ENCODE peak calls at places on chromosomes 16 and 17, in four cellular contexts. N, R, Z and E are unnamed samples. For H3K9me3 and H3K27me3, the result is how much of the 10 kb centered on the place peaks cover.

GRCh38 chr17:44248220-44248529 is 19.8 kb downstream of the SLC4A1 start:
- DNase-seq in N (no peak), R (no peak), Z (no peak), E (no peak)

GRCh38 chr16:75854117-75854516 is 127.8 kb upstream of the CPHXL start:
- DNase-seq in N (no peak), R (no peak), Z (no peak), E (no peak)

GRCh38 chr16:77679901-77680300 is 42.4 kb upstream of the NUDT7 start:
- DNase-seq in N (no peak), R (no peak), Z (no peak), E (no peak)

GRCh38 chr17:66829386-66829864 is 5.5 kb upstream of the CACNG5 start:
- DNase-seq in N (no peak), R (peak), Z (no peak), E (peak)

GRCh38 chr16:28321700-28322411 is 29.5 kb downstream of the SBK1 start:
- DNase-seq in N (no peak), R (no peak), Z (no peak), E (peak)

GRCh38 chr16:11136600-11136999 is 119.4 kb downstream of the SOCS1 start:
- DNase-seq in N (peak), R (peak), Z (peak), E (peak)

GRCh38 chr17:43104665-43105064 is 20.5 kb downstream of the BRCA1 start:
- DNase-seq in N (no peak), R (no peak), Z (no peak), E (no peak)

GRCh38 chr16:54687043-54687655 is 243.5 kb upstream of the IRX5 start:
- DNase-seq in N (no peak), R (no peak), Z (no peak), E (no peak)

GRCh38 chr16:85025781-85026653 is 1.6 kb upstream of the KIAA0513 start:
- DNase-seq in N (no peak), R (no peak), Z (no peak), E (no peak)

GRCh38 chr17:6435051-6435450 is at the start of gene AIPL1:
- DNase-seq in N (no peak), R (no peak), Z (no peak), E (no peak)

GRCh38 chr17:45296003-45296832 is 20.6 kb downstream of the MAP3K14 start:
- DNase-seq in N (no peak), R (no peak), Z (peak), E (peak)

GRCh38 chr17:28112199-28112995 is 69.9 kb downstream of the NLK start:
- DNase-seq in N (no peak), R (no peak), Z (no peak), E (peak)

GRCh38 chr17:3546521-3546920 is 11.1 kb downstream of the TRPV3 start:
- DNase-seq in N (no peak), R (no peak), Z (no peak), E (no peak)

GRCh38 chr16:4085405-4085970 is 30.8 kb downstream of the ADCY9 start:
- DNase-seq in N (no peak), R (no peak), Z (no peak), E (no peak)

GRCh38 chr16:20166531-20167235 is 93.0 kb upstream of the GPR139 start:
- DNase-seq in N (no peak), R (no peak), Z (no peak), E (no peak)

GRCh38 chr16:20920799-20921198 is 20.2 kb downstream of the LYRM1 start:
- DNase-seq in N (no peak), R (no peak), Z (no peak), E (no peak)

GRCh38 chr17:55652114-55652513 is 70.5 kb downstream of the TMEM100 start:
- DNase-seq in N (no peak), R (no peak), Z (no peak), E (no peak)

GRCh38 chr17:17837966-17838962 is 1.5 kb upstream of the SREBF1 start:
- DNase-seq in N (peak), R (peak), Z (peak), E (no peak)

GRCh38 chr16:4314532-4315184 is 1.2 kb upstream of the GLIS2 start:
- DNase-seq in N (no peak), R (no peak), Z (no peak), E (peak)

GRCh38 chr17:64739316-64740058 is 77.4 kb upstream of the SMURF2 start:
- DNase-seq in N (no peak), R (no peak), Z (no peak), E (peak)

GRCh38 chr17:68054296-68054900 is 18.9 kb downstream of the KPNA2 start:
- DNase-seq in N (no peak), R (peak), Z (peak), E (peak)

GRCh38 chr17:39699818-39700147 is at the start of gene ERBB2:
- DNase-seq in N (peak), R (peak), Z (peak), E (peak)

GRCh38 chr17:39697961-39698360 is 1.9 kb upstream of the ERBB2 start:
- DNase-seq in N (no peak), R (no peak), Z (no peak), E (no peak)

GRCh38 chr17:39696731-39697130 is 3.1 kb upstream of the ERBB2 start:
- DNase-seq in N (no peak), R (no peak), Z (no peak), E (no peak)

GRCh38 chr17:39695089-39695474 is 4.8 kb upstream of the ERBB2 start:
- DNase-seq in N (no peak), R (no peak), Z (no peak), E (no peak)

DNA sequence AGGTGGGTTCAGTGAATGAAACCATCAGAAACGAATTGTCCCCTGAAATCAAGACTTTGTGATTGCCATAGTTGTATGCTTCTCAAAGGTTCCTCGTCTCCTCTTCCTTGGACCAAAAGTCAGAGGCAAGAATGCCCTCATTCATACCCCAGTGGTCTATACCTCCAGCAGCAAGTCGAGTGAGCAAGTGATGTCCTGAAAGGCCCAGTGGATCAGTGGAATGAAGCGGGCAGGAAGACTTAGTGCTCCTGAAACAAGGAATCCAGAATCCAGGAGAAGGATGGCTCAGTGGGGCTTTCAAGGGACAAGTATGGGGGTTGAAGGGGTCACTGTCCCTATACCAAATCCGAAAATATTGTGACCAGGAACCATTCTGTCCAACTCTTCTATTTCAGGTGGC is 5.3 kb upstream of the ERBB2 start:
- DNase-seq in N (no peak), R (no peak), Z (no peak), E (no peak)
- H3K4me3 ChIP-seq in N (no peak), R (no peak), Z (no peak), E (no peak)

GRCh38 chr16:31745900-31746299 is 127.7 kb upstream of the ZNF267 start:
- DNase-seq in N (no peak), R (no peak), Z (no peak), E (no peak)
- H3K9me3 ChIP-seq in N (under half), R (under half), Z (half or more), E (half or more)

DNA sequence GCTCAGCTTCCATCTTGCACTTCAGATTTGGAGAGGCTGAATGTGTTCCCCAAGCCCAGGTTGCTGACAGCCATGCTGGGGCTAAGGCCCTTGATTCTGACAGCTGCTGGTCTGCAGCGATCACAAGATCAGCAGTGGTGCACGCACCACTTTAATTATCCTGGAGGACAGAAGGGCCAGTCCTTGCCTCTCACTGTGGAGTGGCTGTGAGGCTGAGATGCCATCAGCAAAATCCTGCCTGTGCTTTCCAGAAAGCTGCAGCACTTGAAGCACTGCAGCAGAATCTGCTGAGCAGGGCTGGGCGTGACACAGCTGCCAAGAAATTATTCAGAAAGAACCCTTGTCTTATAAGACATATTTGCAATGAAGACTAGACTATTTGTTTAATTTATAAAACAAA is 37.1 kb downstream of the NUP93 start:
- DNase-seq in N (no peak), R (no peak), Z (no peak), E (no peak)
- H3K27me3 ChIP-seq in N (under half), R (under half), Z (under half), E (under half)

DNA sequence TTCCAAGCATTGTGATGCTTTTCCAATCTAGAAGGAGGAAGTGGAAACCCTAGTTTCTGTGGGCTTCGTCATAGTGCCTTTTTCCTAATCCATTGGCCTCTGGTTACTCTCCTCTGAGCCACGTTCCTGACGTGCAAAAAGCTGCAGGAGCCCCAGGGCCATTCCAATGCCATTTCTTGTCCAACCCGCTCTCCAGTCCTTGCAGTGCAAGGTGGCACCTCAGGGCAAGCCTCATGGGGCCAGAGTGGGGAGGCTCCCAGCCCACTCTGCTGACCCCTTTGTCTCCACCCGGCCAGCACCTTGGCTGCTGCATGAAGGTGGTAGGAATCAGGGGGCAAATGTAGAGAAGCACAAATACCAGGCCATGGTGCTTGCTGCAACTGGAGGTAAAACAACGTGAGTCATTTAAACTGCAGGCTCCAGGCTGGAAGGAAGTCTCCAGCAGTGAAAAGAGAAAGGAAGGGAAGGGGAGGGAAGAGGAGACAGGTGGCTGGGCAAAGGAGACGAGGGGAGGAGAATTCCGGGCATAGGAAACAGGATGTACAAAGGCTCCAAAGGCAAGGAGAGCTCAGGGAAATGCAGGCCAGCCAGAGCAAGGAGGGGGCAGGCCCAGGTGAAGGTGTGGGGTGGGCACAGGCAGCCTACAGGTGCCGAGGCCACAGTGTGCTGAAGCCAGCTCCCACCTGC is 168.2 kb upstream of the TNRC6C start:
- DNase-seq in N (no peak), R (no peak), Z (no peak), E (no peak)
- H3K4me3 ChIP-seq in N (no peak), R (no peak), Z (no peak), E (no peak)

GRCh38 chr17:27086526-27086925 is 207.4 kb upstream of the WSB1 start:
- DNase-seq in N (no peak), R (no peak), Z (no peak), E (no peak)
- H3K9me3 ChIP-seq in N (under half), R (under half), Z (under half), E (under half)

GRCh38 chr17:41334385-41334784 is 16.2 kb downstream of the KRT33A start:
- DNase-seq in N (no peak), R (no peak), Z (no peak), E (no peak)
- H3K27me3 ChIP-seq in N (under half), R (under half), Z (half or more), E (under half)

DNA sequence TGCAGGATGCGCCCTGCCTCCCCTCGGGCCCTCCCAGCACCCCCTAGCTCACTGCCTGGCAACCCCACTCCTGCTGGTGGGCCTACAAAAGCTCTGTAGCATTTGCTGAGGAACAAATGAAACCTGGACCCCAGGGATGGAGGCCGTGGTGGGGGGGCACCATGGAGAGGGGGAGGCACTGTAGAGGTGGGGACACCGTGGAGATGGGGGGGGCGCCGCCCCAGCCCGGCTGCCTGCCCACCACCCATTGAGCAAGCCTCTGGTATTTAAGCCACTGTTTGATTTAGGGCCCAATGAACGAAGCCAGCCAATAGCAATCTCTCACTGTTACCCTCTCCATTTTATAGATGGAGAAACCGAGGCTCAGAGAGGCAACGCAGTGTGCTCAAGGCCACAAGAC is 13.1 kb upstream of the SLC38A10 start:
- DNase-seq in N (no peak), R (no peak), Z (no peak), E (no peak)
- H3K4me3 ChIP-seq in N (no peak), R (no peak), Z (peak), E (no peak)

GRCh38 chr16:60788631-60789030 is 1247.6 kb downstream of the CDH8 start:
- DNase-seq in N (no peak), R (no peak), Z (no peak), E (no peak)

DNA sequence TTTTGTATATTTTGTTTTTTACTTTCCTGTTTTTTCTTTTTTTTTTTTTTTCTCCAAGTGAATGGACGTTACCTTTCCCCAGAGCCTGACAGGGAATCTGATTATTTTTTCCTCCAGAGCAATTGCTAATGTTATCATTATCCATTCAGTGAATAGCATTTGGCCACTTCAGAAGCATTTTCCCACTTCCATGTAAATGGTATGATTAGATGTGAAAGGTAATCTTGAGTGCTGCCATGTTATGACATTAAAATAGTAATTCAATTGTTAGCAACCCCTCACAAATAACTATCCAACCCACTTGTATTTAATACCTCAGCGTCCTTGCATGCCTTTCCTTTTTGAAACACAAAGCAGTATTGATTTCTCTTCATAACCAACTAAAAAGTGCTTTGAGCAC is 1243.8 kb downstream of the CDH8 start:
- DNase-seq in N (no peak), R (no peak), Z (no peak), E (no peak)
- H3K9me3 ChIP-seq in N (under half), R (under half), Z (under half), E (under half)

DNA sequence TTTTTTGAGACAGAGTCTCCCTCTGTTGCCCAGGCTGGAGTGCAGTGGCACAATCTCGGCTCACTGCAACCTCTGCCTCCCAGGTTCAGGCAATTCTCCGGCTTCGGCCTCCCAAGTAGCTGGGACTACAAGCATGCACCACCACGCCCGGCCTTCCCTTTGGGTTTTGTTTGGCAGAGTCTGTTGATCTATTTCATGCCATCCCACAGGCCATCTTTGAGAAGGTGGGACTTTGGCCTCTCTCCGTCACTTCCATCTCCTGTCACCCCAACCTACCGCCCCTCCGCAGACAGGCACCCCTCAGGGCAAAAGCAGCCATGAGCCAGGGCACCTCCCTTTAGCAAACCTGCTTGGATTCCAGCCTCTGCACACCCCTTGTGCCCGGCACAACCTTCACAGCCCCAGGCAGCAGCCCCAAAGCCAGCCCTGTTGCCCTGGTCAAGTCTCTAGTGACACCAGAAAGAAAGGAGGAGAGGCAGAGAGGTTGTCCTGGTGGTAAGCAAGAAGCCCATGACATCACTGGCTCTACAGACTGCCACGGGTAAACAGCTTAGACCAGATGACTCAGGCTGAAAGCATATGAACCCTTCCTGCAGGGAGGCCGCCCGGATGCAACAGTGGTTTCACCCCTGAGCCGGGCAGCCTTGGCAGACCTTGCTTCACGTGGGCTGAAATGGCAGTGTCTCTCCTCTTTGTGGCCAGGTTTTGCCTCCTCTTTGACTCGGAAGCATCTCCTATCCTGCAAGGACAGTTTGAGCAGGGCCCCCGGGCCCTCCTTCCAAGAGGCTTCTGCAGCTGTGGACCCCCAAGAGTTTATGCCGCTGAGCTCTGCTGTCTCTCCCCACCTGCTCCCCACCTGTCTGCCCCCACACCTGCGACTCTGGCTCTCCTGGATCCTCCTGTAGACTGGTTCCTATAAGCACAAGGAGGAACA is 8.1 kb upstream of the TIMP2 start:
- DNase-seq in N (peak), R (no peak), Z (peak), E (peak)
- H3K27me3 ChIP-seq in N (under half), R (under half), Z (under half), E (under half)